ENCODE peak calls at places on chromosomes 11 and 22, in five cellular contexts. One of them, this sample, is unnamed.

GRCh38 chr11:73158356-73159051 is 16.4 kb upstream of the FCHSD2 start:
- DNase-seq in CD8-positive, alpha-beta T cell: no peak
- DNase-seq in kidney glomerular epithelial cell: no peak
- DNase-seq in HFF-Myc: no peak
- DNase-seq in progenitor cell of endocrine pancreas: no peak
- DNase-seq in this sample: no peak

GRCh38 chr11:125062931-125063428 is at the start of gene SLC37A2:
- DNase-seq in CD8-positive, alpha-beta T cell: peak; percentile 61
- DNase-seq in kidney glomerular epithelial cell: peak; percentile 23
- DNase-seq in HFF-Myc: no peak
- DNase-seq in progenitor cell of endocrine pancreas: peak; percentile 61
- DNase-seq in this sample: peak; percentile 84

GRCh38 chr22:17116931-17117330 is 4.2 kb downstream of the TMEM121B start:
- DNase-seq in CD8-positive, alpha-beta T cell: no peak
- DNase-seq in kidney glomerular epithelial cell: no peak
- DNase-seq in HFF-Myc: no peak
- DNase-seq in progenitor cell of endocrine pancreas: no peak
- DNase-seq in this sample: no peak

GRCh38 chr11:125931681-125932080 is 14.2 kb upstream of the VSIG10L2 start:
- DNase-seq in CD8-positive, alpha-beta T cell: no peak
- DNase-seq in kidney glomerular epithelial cell: no peak
- DNase-seq in HFF-Myc: no peak
- DNase-seq in progenitor cell of endocrine pancreas: no peak
- DNase-seq in this sample: no peak

GRCh38 chr22:33400061-33400840 is 342.1 kb upstream of the SYN3 start:
- DNase-seq in CD8-positive, alpha-beta T cell: no peak
- DNase-seq in kidney glomerular epithelial cell: peak; percentile 76
- DNase-seq in HFF-Myc: no peak
- DNase-seq in progenitor cell of endocrine pancreas: no peak
- DNase-seq in this sample: no peak

GRCh38 chr11:120326845-120327281 is 1.8 kb downstream of the TLCD5 start:
- DNase-seq in CD8-positive, alpha-beta T cell: no peak
- DNase-seq in kidney glomerular epithelial cell: no peak
- DNase-seq in HFF-Myc: no peak
- DNase-seq in progenitor cell of endocrine pancreas: no peak
- DNase-seq in this sample: no peak

GRCh38 chr22:50209893-50210292 is 9.1 kb downstream of the SELENOO start:
- DNase-seq in CD8-positive, alpha-beta T cell: peak; percentile 81
- DNase-seq in kidney glomerular epithelial cell: peak; percentile 51
- DNase-seq in HFF-Myc: peak; percentile 36
- DNase-seq in progenitor cell of endocrine pancreas: no peak
- DNase-seq in this sample: no peak

GRCh38 chr11:79007811-79008294 is 433.0 kb downstream of the TENM4 start:
- DNase-seq in CD8-positive, alpha-beta T cell: no peak
- DNase-seq in kidney glomerular epithelial cell: no peak
- DNase-seq in HFF-Myc: no peak
- DNase-seq in progenitor cell of endocrine pancreas: no peak
- DNase-seq in this sample: no peak